ENCODE peak calls at places on chromosomes 7 and 10, in five cellular contexts. V is fibroblast of mammary gland, O is kidney, B is astrocyte of the cerebellum, J is dorsolateral prefrontal cortex. R is an unnamed sample.
A peak's percentile ranks its signal among the peaks of the same experiment; 100 is the strongest.

GRCh38 chr10:82190432-82191260 is 315.7 kb downstream of the NRG3 start:
- DNase-seq in V (peak; percentile 31), O (no peak), B (no peak), J (no peak), R (no peak)

GRCh38 chr10:12483996-12484944 is 134.9 kb downstream of the CAMK1D start:
- DNase-seq in V (no peak), O (no peak), B (no peak), J (peak; percentile 57), R (no peak)

GRCh38 chr10:62527019-62527827 is 153.1 kb downstream of the ZNF365 start:
- DNase-seq in V (peak; percentile 40), O (peak; percentile 49), B (no peak), J (no peak), R (no peak)

GRCh38 chr7:33640732-33641131 is 264.6 kb upstream of the BMPER start:
- DNase-seq in V (peak; percentile 45), O (no peak), B (no peak), J (no peak), R (no peak)

GRCh38 chr7:95468071-95468470 is 17.7 kb upstream of the ASB4 start:
- DNase-seq in V (no peak), O (no peak), B (no peak), J (no peak), R (no peak)

GRCh38 chr7:28890137-28890536 is 68.0 kb downstream of the TRIL start:
- DNase-seq in V (no peak), O (no peak), B (no peak), J (no peak), R (no peak)

GRCh38 chr7:56483153-56483552 is 366.9 kb upstream of the NUPR2 start:
- DNase-seq in V (no peak), O (no peak), B (no peak), J (no peak), R (no peak)

GRCh38 chr10:47361293-47361692 is 13.1 kb downstream of the RBP3 start:
- DNase-seq in V (peak; percentile 35), O (peak; percentile 70), B (no peak), J (peak; percentile 10), R (peak; percentile 72)

GRCh38 chr10:129056734-129057689 is 410.0 kb upstream of the MGMT start:
- DNase-seq in V (no peak), O (no peak), B (no peak), J (no peak), R (no peak)

GRCh38 chr7:16646427-16647081 is 573 bp downstream of the BZW2 start:
- DNase-seq in V (no peak), O (no peak), B (no peak), J (peak; percentile 13), R (no peak)

GRCh38 chr7:82441916-82442478 is 1.6 kb downstream of the CACNA2D1 start:
- DNase-seq in V (peak; percentile 28), O (no peak), B (no peak), J (no peak), R (no peak)

GRCh38 chr7:16106300-16106699 is 315.0 kb downstream of the CRPPA start:
- DNase-seq in V (no peak), O (no peak), B (no peak), J (no peak), R (no peak)

GRCh38 chr10:533611-534566 is 155.6 kb downstream of the DIP2C start:
- DNase-seq in V (no peak), O (no peak), B (no peak), J (no peak), R (no peak)

GRCh38 chr7:46583606-46584005 is 662.5 kb upstream of the IGFBP3 start:
- DNase-seq in V (peak; percentile 81), O (no peak), B (no peak), J (no peak), R (no peak)

GRCh38 chr10:44306147-44306710 is 78.7 kb downstream of the CXCL12 start:
- DNase-seq in V (peak; percentile 82), O (no peak), B (no peak), J (no peak), R (no peak)

GRCh38 chr10:29559996-29560395 is 74.8 kb downstream of the SVIL start:
- DNase-seq in V (no peak), O (no peak), B (no peak), J (no peak), R (no peak)

GRCh38 chr10:75234683-75235374 is 928 bp downstream of the COMTD1 start:
- DNase-seq in V (no peak), O (peak; percentile 83), B (no peak), J (no peak), R (peak; percentile 34)

GRCh38 chr7:130201796-130202195 is 3.4 kb downstream of the TMEM209 start:
- DNase-seq in V (no peak), O (no peak), B (no peak), J (no peak), R (no peak)

GRCh38 chr7:149844445-149844844 is 6.3 kb downstream of the ZNF862 start:
- DNase-seq in V (no peak), O (no peak), B (no peak), J (no peak), R (no peak)

GRCh38 chr10:118547282-118547681 is 48.2 kb downstream of the PRLHR start:
- DNase-seq in V (no peak), O (no peak), B (no peak), J (no peak), R (no peak)

GRCh38 chr10:116785867-116786266 is 43.5 kb upstream of the HSPA12A start:
- DNase-seq in V (no peak), O (no peak), B (no peak), J (no peak), R (no peak)

GRCh38 chr7:25359471-25360059 is 131.3 kb upstream of the NPVF start:
- DNase-seq in V (peak; percentile 7), O (no peak), B (no peak), J (no peak), R (no peak)

GRCh38 chr10:44990965-44991364 is 9.8 kb upstream of the ZNF22 start:
- DNase-seq in V (no peak), O (peak; percentile 65), B (no peak), J (no peak), R (no peak)

GRCh38 chr10:79334573-79334972 is 12.7 kb upstream of the PPIF start:
- DNase-seq in V (no peak), O (no peak), B (no peak), J (no peak), R (no peak)

GRCh38 chr7:101218236-101219130 is 518 bp downstream of the ZNHIT1 start:
- DNase-seq in V (no peak), O (no peak), B (no peak), J (no peak), R (no peak)

GRCh38 chr10:98460837-98461499 is 14.2 kb upstream of the HPS1 start:
- DNase-seq in V (peak; percentile 92), O (no peak), B (peak; percentile 78), J (no peak), R (no peak)

GRCh38 chr10:31296754-31297153 is 22.3 kb upstream of the ZEB1 start:
- DNase-seq in V (peak; percentile 21), O (no peak), B (no peak), J (no peak), R (no peak)

GRCh38 chr10:78778446-78779338 is 290.1 kb upstream of the ZMIZ1 start:
- DNase-seq in V (no peak), O (no peak), B (no peak), J (no peak), R (no peak)

GRCh38 chr10:63553031-63553430 is 31.8 kb downstream of the REEP3 start:
- DNase-seq in V (peak; percentile 80), O (no peak), B (peak; percentile 61), J (no peak), R (no peak)

GRCh38 chr10:63553473-63553872 is 32.3 kb downstream of the REEP3 start:
- DNase-seq in V (peak; percentile 61), O (no peak), B (no peak), J (no peak), R (no peak)

GRCh38 chr10:63554666-63555065 is 33.5 kb downstream of the REEP3 start:
- DNase-seq in V (peak; percentile 93), O (no peak), B (peak; percentile 96), J (no peak), R (no peak)

GRCh38 chr10:63558132-63558784 is 37.1 kb downstream of the REEP3 start:
- DNase-seq in V (no peak), O (no peak), B (no peak), J (no peak), R (no peak)

DNA sequence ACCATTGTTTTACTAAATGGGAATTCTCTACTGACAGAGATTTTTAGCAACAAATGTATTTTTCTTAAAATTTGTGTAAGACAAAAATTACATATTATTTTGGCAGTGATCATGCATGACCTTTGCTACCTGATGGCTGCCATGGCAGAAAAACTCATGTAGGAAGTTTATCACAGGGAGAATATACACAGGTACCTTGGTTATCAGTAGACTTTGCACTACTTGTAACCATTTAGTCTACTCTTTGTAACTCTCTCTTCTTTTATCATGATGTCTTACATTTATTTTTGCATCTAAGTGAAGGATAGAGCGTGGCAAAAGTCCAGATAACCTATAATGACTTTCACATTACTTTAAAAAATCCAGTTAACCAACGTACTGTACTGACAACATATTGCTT is 34.1 kb downstream of the REEP3 start:
- DNase-seq in V (no peak), O (no peak), B (no peak), J (no peak), R (no peak)
- TF ChIP-seq CTCF in V (no peak), O (no peak), B (no peak), J (no peak), R (no peak)

GRCh38 chr7:98877692-98878364 is 504 bp upstream of the TRRAP start:
- DNase-seq in V (no peak), O (no peak), B (no peak), J (no peak), R (no peak)
- TF ChIP-seq CTCF in V (no peak), O (no peak), B (no peak), J (no peak), R (no peak)

GRCh38 chr7:13179011-13179574 is 491.7 kb downstream of the ARL4A start:
- DNase-seq in V (peak; percentile 12), O (no peak), B (no peak), J (no peak), R (no peak)
- TF ChIP-seq CTCF in V (no peak), O (peak; percentile 5), B (no peak), J (peak; percentile 20), R (no peak)

DNA sequence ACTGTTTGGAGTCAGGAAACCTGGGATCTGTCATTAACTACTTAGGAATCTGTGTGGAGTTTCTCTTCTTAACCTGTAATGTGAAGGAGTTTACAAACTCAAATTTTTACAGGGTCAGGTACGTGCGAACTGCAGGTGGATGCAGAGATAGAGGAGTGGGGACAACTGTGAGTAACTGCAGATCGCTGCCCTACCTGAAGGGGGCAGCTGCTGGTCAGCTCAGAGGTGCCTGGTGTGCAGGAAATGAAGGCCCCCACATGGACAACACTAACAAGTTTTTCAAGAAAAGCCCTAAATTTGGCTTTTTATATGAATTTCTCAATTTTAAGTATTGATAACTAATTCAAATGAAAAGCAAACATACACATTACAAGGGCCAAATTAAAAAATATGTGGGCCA is 380.0 kb downstream of the REEP3 start:
- DNase-seq in V (no peak), O (no peak), B (no peak), J (no peak), R (no peak)
- TF ChIP-seq CTCF in V (peak; percentile 20), O (no peak), B (no peak), J (no peak), R (peak; percentile 44)